ENCODE peak calls at places on chromosome 15, in nine cellular contexts. X is A549; Z is RCC 7860; G is T-helper 17 cell; K is H7; F is HS-5; A is central memory CD8-positive, alpha-beta T cell; D is BE2C; R is HT1080. L is an unnamed sample.

GRCh38 chr15:93943607-93944006 is 287.8 kb upstream of the MCTP2 start:
- DNase-seq in X (no peak), Z (no peak), G (no peak), K (no peak), F (no peak), A (no peak), D (peak), R (no peak), L (no peak)

GRCh38 chr15:42385206-42385979 is 26.1 kb downstream of the CAPN3 start:
- DNase-seq in X (peak), Z (peak), G (no peak), K (peak), F (no peak), A (no peak), D (peak), R (peak), L (no peak)

GRCh38 chr15:85618956-85619491 is 175.7 kb downstream of the KLHL25 start:
- DNase-seq in X (peak), Z (peak), G (peak), K (peak), F (peak), A (peak), D (no peak), R (peak), L (peak)

GRCh38 chr15:30962079-30962478 is 29.3 kb downstream of the MTMR10 start:
- DNase-seq in X (no peak), Z (no peak), G (no peak), K (no peak), F (no peak), A (no peak), D (no peak), R (no peak), L (peak)

GRCh38 chr15:94845391-94845718 is 614.0 kb downstream of the MCTP2 start:
- DNase-seq in X (no peak), Z (no peak), G (no peak), K (no peak), F (no peak), A (no peak), D (no peak), R (no peak), L (no peak)

GRCh38 chr15:73225358-73226015 is 143.3 kb downstream of the HCN4 start:
- DNase-seq in X (peak), Z (no peak), G (peak), K (peak), F (no peak), A (peak), D (no peak), R (peak), L (no peak)

GRCh38 chr15:79450648-79451047 is 18.5 kb downstream of the MINAR1 start:
- DNase-seq in X (no peak), Z (no peak), G (no peak), K (peak), F (no peak), A (no peak), D (no peak), R (no peak), L (no peak)

GRCh38 chr15:85706779-85707518 is 87.8 kb downstream of the KLHL25 start:
- DNase-seq in X (no peak), Z (no peak), G (peak), K (no peak), F (no peak), A (peak), D (no peak), R (peak), L (no peak)

GRCh38 chr15:98800437-98801233 is 152.3 kb downstream of the IGF1R start:
- DNase-seq in X (peak), Z (peak), G (no peak), K (peak), F (peak), A (no peak), D (peak), R (peak), L (no peak)

GRCh38 chr15:44489464-44489863 is 47.5 kb upstream of the EIF3J start:
- DNase-seq in X (peak), Z (peak), G (no peak), K (no peak), F (peak), A (no peak), D (no peak), R (peak), L (peak)

GRCh38 chr15:70308011-70308761 is 210.5 kb upstream of the TLE3 start:
- DNase-seq in X (peak), Z (no peak), G (no peak), K (no peak), F (no peak), A (no peak), D (no peak), R (no peak), L (no peak)

GRCh38 chr15:90413411-90414379 is 25.7 kb downstream of the IQGAP1 start:
- DNase-seq in X (peak), Z (peak), G (no peak), K (no peak), F (no peak), A (no peak), D (no peak), R (peak), L (no peak)

GRCh38 chr15:57994468-57995154 is 70.9 kb downstream of the ALDH1A2 start:
- DNase-seq in X (no peak), Z (no peak), G (no peak), K (no peak), F (no peak), A (no peak), D (no peak), R (no peak), L (no peak)

GRCh38 chr15:87123676-87124382 is 1044.2 kb downstream of the AGBL1 start:
- DNase-seq in X (no peak), Z (no peak), G (no peak), K (no peak), F (no peak), A (no peak), D (no peak), R (no peak), L (no peak)

GRCh38 chr15:80015156-80015555 is 44.2 kb upstream of the BCL2A1 start:
- DNase-seq in X (no peak), Z (no peak), G (no peak), K (no peak), F (no peak), A (no peak), D (no peak), R (no peak), L (no peak)

GRCh38 chr15:45862034-45862433 is 227.2 kb downstream of the SQOR start:
- DNase-seq in X (no peak), Z (no peak), G (no peak), K (no peak), F (no peak), A (no peak), D (no peak), R (no peak), L (no peak)

L was measured in keratinocyte.